ENCODE peak calls at places on chromosomes 7 and 10, in nine cellular contexts. L, F, C, D, U, H, V, S and W are unnamed samples.

GRCh38 chr7:130458256-130458655 is 17.4 kb upstream of the CEP41 start:
- DNase-seq in U (no peak), V (no peak), C (no peak), D (no peak), L (no peak), S (no peak), H (no peak), F (no peak), W (no peak)

GRCh38 chr10:90317172-90317571 is 540.7 kb downstream of the HTR7 start:
- DNase-seq in U (no peak), D (no peak), F (no peak), V (no peak), H (no peak), S (no peak), L (no peak), C (no peak), W (no peak)

GRCh38 chr10:34403512-34403911 is 411.6 kb downstream of the PARD3 start:
- DNase-seq in U (no peak), S (peak), H (no peak), C (no peak), D (no peak), F (no peak), L (no peak), V (no peak), W (peak)

GRCh38 chr7:36115448-36116321 is 37.4 kb upstream of the EEPD1 start:
- DNase-seq in C (peak), D (peak), S (peak), L (peak), U (peak), V (no peak), H (peak), F (peak), W (peak)

GRCh38 chr10:59904431-59905065 is 1.8 kb downstream of the CCDC6 start:
- DNase-seq in V (no peak), H (no peak), U (peak), D (no peak), F (no peak), C (no peak), S (no peak), L (no peak), W (no peak)

GRCh38 chr10:43205681-43206390 is 61.0 kb downstream of the RASGEF1A start:
- DNase-seq in L (peak), C (no peak), U (no peak), D (no peak), V (peak), F (peak), S (no peak), H (peak), W (no peak)

GRCh38 chr10:125005312-125006187 is 63.6 kb downstream of the ZRANB1 start:
- DNase-seq in C (no peak), L (no peak), F (peak), V (peak), S (no peak), H (peak), D (no peak), U (no peak), W (no peak)

GRCh38 chr7:98294798-98295382 is 13.4 kb downstream of the BRI3 start:
- DNase-seq in C (peak), V (peak), D (no peak), S (peak), F (peak), U (no peak), L (no peak), H (peak), W (peak)

GRCh38 chr10:118013078-118013568 is 33.6 kb downstream of the RAB11FIP2 start:
- DNase-seq in D (no peak), C (no peak), S (no peak), F (no peak), U (no peak), V (no peak), L (no peak), H (no peak), W (no peak)

GRCh38 chr7:44748042-44748947 is at the start of gene ZMIZ2:
- DNase-seq in F (peak), C (peak), H (peak), D (peak), V (peak), S (peak), U (peak), L (peak), W (peak)

GRCh38 chr7:8160810-8161209 is 101.2 kb downstream of the ICA1 start:
- DNase-seq in F (no peak), H (no peak), C (no peak), L (no peak), U (no peak), S (no peak), V (no peak), D (no peak), W (peak)

GRCh38 chr10:96719850-96720421 is 378 bp downstream of the PIK3AP1 start:
- DNase-seq in C (peak), D (peak), S (no peak), L (no peak), U (peak), V (peak), F (peak), H (no peak), W (no peak)
- TF ChIP-seq CTCF in C (peak), D (peak), S (peak), L (peak), U (peak), V (peak), F (no peak), H (no peak), W (peak)

GRCh38 chr10:26334932-26335573 is 103.1 kb upstream of the APBB1IP start:
- DNase-seq in C (peak), D (peak), V (peak), L (no peak), H (no peak), S (peak), U (peak), F (peak), W (peak)
- TF ChIP-seq CTCF in C (peak), D (peak), V (peak), L (peak), H (peak), S (peak), U (peak), F (peak), W (peak)

GRCh38 chr7:143321734-143322133 is 5.8 kb downstream of the CLCN1 start:
- DNase-seq in C (no peak), F (no peak), D (no peak), U (no peak), V (no peak), L (no peak), H (no peak), S (no peak), W (no peak)
- TF ChIP-seq CTCF in C (peak), F (no peak), D (no peak), U (peak), V (peak), L (no peak), H (peak), S (no peak), W (peak)

DNA sequence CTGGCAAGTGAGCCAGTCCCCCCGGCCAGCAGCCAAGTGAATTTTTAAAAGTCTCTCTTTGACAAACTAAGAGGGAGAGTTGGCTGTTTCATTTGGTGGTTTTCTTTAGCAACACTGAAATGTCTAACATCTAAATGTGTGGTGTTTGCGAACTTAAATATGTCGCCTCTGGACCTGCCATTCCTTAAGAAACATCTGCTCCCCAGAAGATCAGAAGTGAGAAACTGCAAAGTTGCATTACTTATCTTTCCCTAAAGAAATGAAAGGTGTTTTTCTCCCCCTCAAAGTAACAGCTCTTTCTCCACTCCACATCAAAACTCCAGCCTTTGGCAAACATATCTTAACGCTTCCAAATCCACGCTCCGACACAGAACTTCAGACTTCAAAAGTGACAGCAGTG is 34.8 kb upstream of the PLXNA4 start:
- DNase-seq in H (no peak), S (no peak), C (no peak), V (no peak), U (no peak), L (no peak), D (no peak), F (no peak), W (no peak)
- TF ChIP-seq CTCF in H (no peak), S (no peak), C (no peak), V (no peak), U (no peak), L (no peak), D (no peak), F (no peak), W (no peak)

GRCh38 chr7:55054758-55055157 is 35.9 kb downstream of the EGFR start:
- DNase-seq in H (no peak), C (no peak), V (no peak), S (no peak), D (no peak), L (no peak), U (no peak), F (no peak), W (no peak)

GRCh38 chr7:55055479-55055878 is 36.7 kb downstream of the EGFR start:
- DNase-seq in H (no peak), L (no peak), S (peak), U (no peak), C (no peak), V (no peak), D (no peak), F (no peak), W (peak)

GRCh38 chr7:55052726-55053431 is 34.1 kb downstream of the EGFR start:
- DNase-seq in F (no peak), V (no peak), H (no peak), U (no peak), L (no peak), C (no peak), D (no peak), S (no peak), W (peak)

GRCh38 chr7:55053651-55054226 is 34.9 kb downstream of the EGFR start:
- DNase-seq in S (no peak), H (no peak), U (no peak), F (no peak), V (no peak), C (no peak), D (no peak), L (no peak), W (no peak)

GRCh38 chr7:55054252-55054651 is 35.4 kb downstream of the EGFR start:
- DNase-seq in U (no peak), D (no peak), H (no peak), L (no peak), C (no peak), F (no peak), V (no peak), S (no peak), W (no peak)
- TF ChIP-seq CTCF in U (no peak), D (no peak), H (no peak), L (no peak), C (no peak), F (no peak), V (no peak), S (no peak), W (no peak)

GRCh38 chr10:131726967-131727366 is 173.8 kb upstream of the PPP2R2D start:
- DNase-seq in V (no peak), H (no peak), C (no peak), U (no peak), F (peak), L (peak), S (no peak), D (no peak), W (no peak)
- TF ChIP-seq CTCF in V (peak), H (no peak), C (no peak), U (no peak), F (no peak), L (no peak), S (no peak), D (no peak), W (no peak)

DNA sequence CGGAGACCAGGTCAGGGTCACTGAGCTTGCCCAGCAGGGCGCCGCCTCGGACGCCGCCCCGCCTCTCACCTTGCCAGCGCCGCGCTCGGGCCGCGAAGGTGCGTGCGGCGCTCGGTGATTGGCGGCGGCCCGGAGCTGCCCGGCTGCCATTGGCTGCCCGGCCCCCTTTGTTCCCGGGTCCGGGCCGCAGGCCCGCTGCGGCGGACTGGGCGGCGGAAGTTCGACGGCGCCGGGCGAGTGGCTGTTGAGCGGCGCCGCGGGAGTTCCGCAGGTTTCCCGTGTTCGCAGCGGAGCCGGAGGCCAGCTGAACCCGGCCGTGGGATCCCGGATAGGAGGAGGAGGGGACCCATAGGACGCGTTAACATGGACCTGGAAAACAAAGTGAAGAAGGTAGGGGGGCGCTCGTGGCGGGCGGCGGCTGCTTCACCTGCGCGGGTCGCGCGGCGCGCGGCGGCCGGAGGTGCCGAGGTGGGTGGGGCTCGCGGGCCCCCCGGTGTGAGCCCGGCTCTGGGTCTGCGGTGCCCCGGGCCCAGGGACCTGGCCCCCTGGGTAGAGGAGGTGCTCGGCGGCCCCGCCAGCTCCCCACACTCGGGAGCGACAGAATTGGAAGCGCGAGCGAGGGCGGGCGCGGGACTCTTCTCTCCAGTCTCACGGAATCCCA is at the start of gene TES:
- DNase-seq in F (peak), S (peak), U (peak), H (peak), D (peak), C (peak), V (peak), L (peak), W (no peak)
- TF ChIP-seq CTCF in F (no peak), S (no peak), U (peak), H (peak), D (no peak), C (peak), V (no peak), L (no peak), W (no peak)